ENCODE peak calls at places on chromosomes 13 and 19, in eight cellular contexts. P is Right ventricle myocardium superior; O is amygdala; N is stimulated activated CD8-positive, alpha-beta memory T cell treated with anti-CD3 and anti-CD28 coated beads, Interleukin-7, amount 100 ng/mL, for 24 hours; H is HTR-8/SVneo; X is hypothalamus; B is midbrain; J is ELF-1. S is an unnamed sample.

GRCh38 chr19:40225440-40226305 is 816 bp downstream of the CCNP start:
- DNase-seq in P (no peak), O (no peak), N (no peak), H (no peak), X (no peak), B (no peak), J (no peak), S (no peak)

GRCh38 chr19:45170146-45171106 is 7.6 kb downstream of the TRAPPC6A start:
- DNase-seq in P (no peak), O (no peak), N (no peak), H (no peak), X (no peak), B (no peak), J (no peak), S (no peak)

GRCh38 chr19:55491546-55492360 is 3.5 kb downstream of the SSC5D start:
- DNase-seq in P (no peak), O (no peak), N (no peak), H (no peak), X (no peak), B (no peak), J (no peak), S (no peak)

GRCh38 chr13:93023929-93024328 is 202.7 kb upstream of the GPC6 start:
- DNase-seq in P (no peak), O (no peak), N (no peak), H (no peak), X (no peak), B (no peak), J (no peak), S (no peak)

GRCh38 chr13:27262546-27262945 is 8.1 kb upstream of the RASL11A start:
- DNase-seq in P (no peak), O (no peak), N (no peak), H (no peak), X (no peak), B (no peak), J (no peak), S (no peak)

GRCh38 chr19:2483084-2483483 is 7.2 kb downstream of the GADD45B start:
- DNase-seq in P (no peak), O (no peak), N (no peak), H (no peak), X (no peak), B (no peak), J (no peak), S (no peak)

GRCh38 chr19:3585301-3586123 is at the start of gene GIPC3:
- DNase-seq in P (no peak), O (no peak), N (no peak), H (no peak), X (no peak), B (no peak), J (no peak), S (no peak)

GRCh38 chr19:51552996-51553725 is 17.9 kb upstream of the ZNF175 start:
- DNase-seq in P (peak), O (no peak), N (no peak), H (peak), X (peak), B (peak), J (peak), S (no peak)

GRCh38 chr13:30978981-30979956 is 46.8 kb downstream of the TEX26 start:
- DNase-seq in P (peak), O (no peak), N (peak), H (no peak), X (no peak), B (no peak), J (peak), S (no peak)

GRCh38 chr19:38320969-38321339 is 1.3 kb downstream of the KCNK6 start:
- DNase-seq in P (no peak), O (no peak), N (no peak), H (no peak), X (no peak), B (no peak), J (no peak), S (no peak)

S was measured in non-pigmented ciliary epithelial cell.